ENCODE peak calls at places on chromosome 15, in six cellular contexts. Y, T, M, F, R and B are unnamed samples.

GRCh38 chr15:58528197-58528870 is 96.5 kb downstream of the LIPC start:
- DNase-seq in Y (no peak), T (peak; percentile 60), M (peak; percentile 53), F (no peak), R (no peak), B (peak; percentile 82)

GRCh38 chr15:77528290-77528967 is 104.3 kb downstream of the LINGO1 start:
- DNase-seq in Y (no peak), T (no peak), M (no peak), F (no peak), R (no peak), B (no peak)

GRCh38 chr15:96431787-96432186 is 101.3 kb downstream of the NR2F2 start:
- DNase-seq in Y (no peak), T (no peak), M (no peak), F (no peak), R (no peak), B (peak; percentile 16)

GRCh38 chr15:78414608-78415250 is 23.3 kb upstream of the IREB2 start:
- DNase-seq in Y (no peak), T (no peak), M (no peak), F (no peak), R (no peak), B (no peak)

GRCh38 chr15:65374831-65375401 is 2.9 kb downstream of the IGDCC3 start:
- DNase-seq in Y (no peak), T (no peak), M (peak; percentile 31), F (peak; percentile 38), R (peak; percentile 69), B (peak; percentile 25)

GRCh38 chr15:95910643-95911212 is 419.8 kb upstream of the NR2F2 start:
- DNase-seq in Y (no peak), T (no peak), M (no peak), F (peak; percentile 53), R (no peak), B (no peak)

GRCh38 chr15:70014311-70014707 is 83.4 kb downstream of the TLE3 start:
- DNase-seq in Y (no peak), T (no peak), M (no peak), F (no peak), R (peak; percentile 3), B (no peak)

GRCh38 chr15:71443538-71443937 is 328.3 kb downstream of the THSD4 start:
- DNase-seq in Y (peak; percentile 34), T (peak; percentile 71), M (peak; percentile 51), F (peak; percentile 68), R (no peak), B (peak; percentile 60)

GRCh38 chr15:49045691-49046112 is 544 bp downstream of the SECISBP2L start:
- DNase-seq in Y (peak; percentile 68), T (peak; percentile 32), M (peak; percentile 21), F (peak; percentile 68), R (peak; percentile 61), B (peak; percentile 61)

GRCh38 chr15:57005244-57005643 is 86.8 kb downstream of the TCF12 start:
- DNase-seq in Y (no peak), T (no peak), M (no peak), F (no peak), R (no peak), B (no peak)

GRCh38 chr15:49813615-49814014 is 192.8 kb downstream of the DTWD1 start:
- DNase-seq in Y (no peak), T (no peak), M (no peak), F (no peak), R (no peak), B (no peak)

GRCh38 chr15:44029003-44029402 is 166.1 kb downstream of the FRMD5 start:
- DNase-seq in Y (no peak), T (no peak), M (no peak), F (no peak), R (no peak), B (peak; percentile 13)

GRCh38 chr15:86615816-86616215 is 536.1 kb downstream of the AGBL1 start:
- DNase-seq in Y (no peak), T (no peak), M (no peak), F (no peak), R (no peak), B (no peak)

GRCh38 chr15:66188464-66188863 is 65.1 kb downstream of the MEGF11 start:
- DNase-seq in Y (peak; percentile 62), T (no peak), M (no peak), F (no peak), R (peak; percentile 39), B (no peak)

GRCh38 chr15:90761629-90762028 is 44.5 kb downstream of the BLM start:
- DNase-seq in Y (no peak), T (no peak), M (no peak), F (no peak), R (no peak), B (no peak)

GRCh38 chr15:73367624-73368300 is 996 bp downstream of the HCN4 start:
- DNase-seq in Y (no peak), T (peak; percentile 25), M (no peak), F (peak; percentile 64), R (peak; percentile 88), B (no peak)

DNA sequence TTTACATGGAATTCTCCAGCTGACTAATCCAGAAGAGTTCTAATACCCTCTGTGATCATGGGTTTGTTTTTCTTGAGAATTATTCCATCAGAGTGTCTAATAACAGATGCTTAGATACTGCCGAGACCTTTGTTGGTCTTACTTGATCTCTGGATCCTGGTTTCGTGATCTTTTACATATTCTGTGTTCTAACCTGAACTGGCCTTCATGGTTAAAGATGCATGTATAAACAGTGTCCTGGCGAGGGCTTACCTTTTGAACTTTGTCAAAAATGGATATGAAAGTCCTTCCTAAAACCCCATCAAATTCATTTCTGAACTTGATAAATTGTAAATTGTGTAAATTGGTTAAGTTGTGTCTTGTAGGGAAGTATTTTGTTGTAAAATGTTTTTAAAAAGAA is 24.8 kb downstream of the UBE2Q2 start:
- DNase-seq in Y (no peak), T (no peak), M (peak; percentile 30), F (no peak), R (no peak), B (no peak)
- H4K20me1 ChIP-seq in Y (no peaks in the 10 kb centered on the region), T (peaks cover 3% of the 10 kb centered on the region), M (peaks cover 10% of the 10 kb centered on the region), F (peaks cover 32% of the 10 kb centered on the region), R (no peaks in the 10 kb centered on the region), B (no peaks in the 10 kb centered on the region)

GRCh38 chr15:67838789-67839332 is 984 bp downstream of the RNU6-1 start:
- DNase-seq in Y (no peak), T (peak; percentile 85), M (no peak), F (peak; percentile 87), R (peak; percentile 96), B (peak; percentile 38)
- H3K4me3 ChIP-seq in Y (peak overlapping the region; percentile 73), T (peak overlapping the region; percentile 18), M (peak overlapping the region; percentile 1), F (peak overlapping the region; percentile 75), R (peak overlapping the region; percentile 86), B (peak overlapping the region; percentile 89)

GRCh38 chr15:29776859-29777258 is 45.4 kb downstream of the TJP1 start:
- DNase-seq in Y (no peak), T (no peak), M (no peak), F (no peak), R (no peak), B (no peak)
- H4K20me1 ChIP-seq in Y (no peaks in the 10 kb centered on the region), T (peaks cover 52% of the 10 kb centered on the region), M (peaks cover 44% of the 10 kb centered on the region), F (peaks cover 53% of the 10 kb centered on the region), R (peaks cover 25% of the 10 kb centered on the region), B (no peaks in the 10 kb centered on the region)

GRCh38 chr15:74776851-74777768 is 4.8 kb upstream of the CSK start:
- DNase-seq in Y (peak; percentile 96), T (no peak), M (no peak), F (peak; percentile 76), R (peak; percentile 46), B (no peak)
- H3K4me3 ChIP-seq in Y (peak overlapping the region; percentile 57), T (no peak overlapping the region), M (no peak overlapping the region), F (no peak overlapping the region), R (no peak overlapping the region), B (no peak overlapping the region)

DNA sequence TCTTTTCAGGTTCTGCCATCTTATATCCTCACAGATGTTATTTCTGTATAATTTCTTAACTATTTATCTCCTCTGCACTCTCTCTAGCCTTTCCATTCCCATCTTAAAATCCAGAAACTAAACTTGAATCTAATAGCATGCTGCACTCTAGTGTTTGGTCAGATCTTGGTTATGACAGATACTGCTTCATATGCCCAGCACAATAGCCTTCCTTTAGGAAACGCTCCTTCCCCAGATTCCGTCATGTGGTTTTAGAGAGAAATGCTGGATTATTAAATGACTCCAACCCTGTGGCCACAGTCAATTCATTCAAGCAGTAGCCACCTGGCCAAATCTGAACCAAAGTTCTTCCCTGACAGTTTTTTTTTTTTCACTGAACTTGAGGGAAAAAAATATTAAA is 19.4 kb downstream of the RASGRP1 start:
- DNase-seq in Y (no peak), T (no peak), M (peak; percentile 38), F (no peak), R (no peak), B (no peak)
- H4K20me1 ChIP-seq in Y (no peaks in the 10 kb centered on the region), T (no peaks in the 10 kb centered on the region), M (no peaks in the 10 kb centered on the region), F (no peaks in the 10 kb centered on the region), R (no peaks in the 10 kb centered on the region), B (no peaks in the 10 kb centered on the region)